ENCODE peak calls at places on chromosomes 6 and 20, in ten cellular contexts. N is breast epithelium, Y is endothelial cell of umbilical vein, Q is spleen, K is GM23338, W is HL-60, A is transverse colon, P is suprapubic skin, U is stomach, S is Panc1. L is an unnamed sample.

GRCh38 chr6:102746941-102747340 is 1353.4 kb downstream of the GRIK2 start:
- DNase-seq in K (no peak), A (no peak), S (no peak), W (no peak), Y (no peak), Q (no peak), U (no peak), P (no peak), N (no peak), L (no peak)

GRCh38 chr6:165746331-165746730 is 83.3 kb upstream of the PDE10A start:
- DNase-seq in P (no peak), S (no peak), Y (no peak), Q (no peak), N (no peak), U (no peak), A (no peak), W (no peak), K (no peak), L (no peak)

GRCh38 chr6:41405941-41406340 is 70.5 kb downstream of the NCR2 start:
- DNase-seq in U (no peak), A (no peak), K (no peak), N (no peak), W (no peak), S (no peak), Y (no peak), Q (no peak), P (no peak), L (no peak)

GRCh38 chr6:165800337-165800736 is 137.3 kb upstream of the PDE10A start:
- DNase-seq in N (no peak), S (no peak), Y (no peak), P (no peak), K (no peak), W (no peak), Q (no peak), U (no peak), A (no peak), L (no peak)

GRCh38 chr6:98832282-98833100 is 1.9 kb upstream of the POU3F2 start:
- DNase-seq in P (no peak), W (no peak), K (peak), Q (peak), U (no peak), S (no peak), Y (no peak), A (no peak), N (no peak), L (no peak)

GRCh38 chr6:68635706-68636513 is 828 bp downstream of the ADGRB3 start:
- DNase-seq in N (no peak), A (no peak), U (no peak), S (no peak), P (no peak), W (no peak), Y (peak), K (peak), Q (no peak), L (no peak)

GRCh38 chr6:135183532-135184440 is 2.7 kb downstream of the MYB start:
- DNase-seq in Q (peak), A (peak), Y (peak), U (peak), K (peak), S (peak), N (no peak), P (no peak), W (peak), L (no peak)

GRCh38 chr20:62759981-62760431 is 36.3 kb upstream of the MRGBP start:
- DNase-seq in U (no peak), K (no peak), S (no peak), P (no peak), A (no peak), N (no peak), Y (no peak), W (peak), Q (peak), L (no peak)

GRCh38 chr6:66173587-66173986 is 466.6 kb upstream of the EYS start:
- DNase-seq in N (no peak), A (no peak), P (no peak), W (no peak), S (no peak), K (peak), Y (no peak), Q (no peak), U (no peak), L (no peak)

GRCh38 chr6:30889921-30890645 is 5.8 kb downstream of the DDR1 start:
- DNase-seq in S (no peak), W (no peak), K (no peak), Q (peak), A (no peak), Y (no peak), U (no peak), P (no peak), N (peak), L (no peak)

GRCh38 chr20:62511300-62511914 is 35.6 kb upstream of the GATA5 start:
- DNase-seq in Y (no peak), A (no peak), U (no peak), P (no peak), S (no peak), W (no peak), K (no peak), Q (no peak), N (no peak), L (no peak)

GRCh38 chr6:121105461-121105860 is 228.8 kb downstream of the TBC1D32 start:
- DNase-seq in N (no peak), P (no peak), U (no peak), W (no peak), S (no peak), K (peak), Q (no peak), Y (no peak), A (no peak), L (no peak)

GRCh38 chr6:21395121-21395520 is 198.4 kb upstream of the SOX4 start:
- DNase-seq in N (no peak), K (no peak), Q (no peak), U (no peak), P (no peak), Y (no peak), A (no peak), W (no peak), S (no peak), L (no peak)

GRCh38 chr6:166619912-166620311 is 7.1 kb downstream of the RPS6KA2 start:
- DNase-seq in S (no peak), A (no peak), W (no peak), N (peak), Y (peak), K (no peak), U (peak), Q (no peak), P (no peak), L (no peak)

GRCh38 chr20:16491277-16491912 is 81.9 kb downstream of the KIF16B start:
- DNase-seq in A (peak), U (no peak), S (no peak), K (no peak), W (no peak), N (no peak), Y (no peak), P (no peak), Q (no peak), L (no peak)

GRCh38 chr6:70215460-70215859 is 87.4 kb downstream of the COL9A1 start:
- DNase-seq in P (no peak), U (no peak), Y (no peak), Q (no peak), S (no peak), K (no peak), N (no peak), W (no peak), A (no peak), L (peak)

GRCh38 chr6:143896096-143896880 is 32.0 kb downstream of the ZC2HC1B start:
- DNase-seq in N (peak), Q (no peak), W (no peak), U (peak), K (no peak), P (no peak), S (no peak), A (peak), Y (no peak), L (no peak)

GRCh38 chr20:53263554-53264438 is 291.6 kb downstream of the TSHZ2 start:
- DNase-seq in Q (no peak), A (no peak), Y (no peak), N (no peak), U (no peak), W (no peak), S (no peak), K (no peak), P (no peak), L (no peak)

GRCh38 chr6:90297866-90298381 is 1.3 kb upstream of the BACH2 start:
- DNase-seq in Y (no peak), K (no peak), S (no peak), A (no peak), N (no peak), U (no peak), W (no peak), P (no peak), Q (no peak), L (no peak)

GRCh38 chr6:112639436-112639835 is 292.3 kb downstream of the RFPL4B start:
- DNase-seq in U (no peak), Q (no peak), P (no peak), S (no peak), A (no peak), K (no peak), W (no peak), N (no peak), Y (peak), L (no peak)

GRCh38 chr20:62860391-62860923 is 1.2 kb downstream of the TCFL5 start:
- DNase-seq in K (peak), S (no peak), W (no peak), U (no peak), A (no peak), Y (peak), Q (peak), N (no peak), P (no peak), L (no peak)

GRCh38 chr20:36182604-36183154 is 28.1 kb downstream of the EPB41L1 start:
- DNase-seq in W (no peak), U (no peak), K (no peak), P (no peak), N (no peak), Y (no peak), Q (peak), S (no peak), A (no peak), L (no peak)
- H3K27ac ChIP-seq in W (no peak), U (no peak), K (no peak), P (no peak), N (no peak), Y (peak), Q (peak), S (no peak), A (no peak), L (no peak)

DNA sequence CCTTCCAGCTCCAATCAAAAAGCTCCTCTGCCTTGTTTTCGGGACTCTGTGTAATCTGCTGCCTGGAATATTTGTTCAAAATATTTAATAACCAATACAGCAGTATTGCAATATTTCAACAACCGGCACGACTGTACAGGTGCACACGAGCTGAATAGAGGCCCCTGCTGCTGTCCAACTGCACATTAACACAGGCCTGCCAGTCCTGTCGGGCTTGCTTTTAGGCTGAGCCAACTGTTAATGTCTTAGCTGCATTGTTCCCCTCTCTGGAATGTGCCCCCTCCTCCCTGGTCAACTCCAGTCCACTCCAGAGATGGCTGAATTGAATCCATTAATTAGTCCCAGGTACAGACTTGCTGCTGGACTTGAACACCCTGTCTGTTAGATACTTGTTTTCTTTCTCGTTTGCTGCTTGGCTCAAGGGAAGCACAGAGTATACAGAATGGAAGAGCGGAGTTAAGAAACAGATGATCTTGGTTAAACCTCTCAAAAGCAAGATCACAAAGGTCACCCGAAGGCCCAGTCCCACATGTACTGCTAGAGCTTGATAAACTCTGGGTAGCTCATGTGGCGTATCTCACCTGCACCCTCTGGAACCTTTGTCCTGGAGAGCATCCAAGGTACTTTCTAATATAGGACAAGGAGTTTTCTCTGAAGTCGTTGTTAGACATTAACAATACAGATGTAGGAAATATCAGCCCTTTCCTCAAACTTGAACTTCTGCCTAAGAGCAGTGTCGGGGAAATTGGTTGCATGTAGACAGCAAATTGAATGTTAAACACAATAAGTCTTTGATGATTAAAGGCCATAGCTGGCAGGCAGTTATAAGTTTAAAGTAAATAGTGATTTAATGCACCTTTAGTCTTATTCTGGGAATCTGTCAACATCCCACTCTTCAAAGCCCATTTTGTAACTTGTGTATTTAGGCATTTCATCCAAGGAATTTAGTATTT is 31.9 kb downstream of the SHLD1 start:
- DNase-seq in N (peak), Y (no peak), U (peak), P (no peak), W (no peak), A (no peak), Q (no peak), S (no peak), K (peak), L (no peak)
- TF ChIP-seq POLR2AphosphoS5 in N (no peak), Y (no peak), U (no peak), P (no peak), W (no peak), A (no peak), Q (no peak), S (no peak), K (no peak), L (no peak)

GRCh38 chr6:15398657-15399287 is 152.9 kb downstream of the JARID2 start:
- DNase-seq in K (no peak), Y (no peak), Q (no peak), U (no peak), S (no peak), P (no peak), W (no peak), A (no peak), N (no peak), L (no peak)
- H3K4me3 ChIP-seq in K (peak), Y (no peak), Q (no peak), U (no peak), S (no peak), P (no peak), W (no peak), A (no peak), N (no peak), L (peak)

GRCh38 chr6:158610319-158610968 is 34.1 kb downstream of the DYNLT1 start:
- DNase-seq in A (no peak), K (no peak), W (no peak), Y (no peak), P (no peak), Q (no peak), N (no peak), S (no peak), U (no peak), L (no peak)

GRCh38 chr6:158608221-158608620 is 36.3 kb downstream of the DYNLT1 start:
- DNase-seq in P (no peak), N (no peak), Q (no peak), S (no peak), Y (no peak), K (no peak), A (no peak), W (no peak), U (no peak), L (no peak)

GRCh38 chr6:158609455-158610155 is 34.9 kb downstream of the DYNLT1 start:
- DNase-seq in W (no peak), U (no peak), P (no peak), S (no peak), Q (no peak), K (no peak), N (no peak), A (no peak), Y (no peak), L (no peak)

GRCh38 chr6:158611039-158611438 is 33.5 kb downstream of the DYNLT1 start:
- DNase-seq in Q (no peak), W (no peak), U (no peak), S (no peak), K (no peak), Y (no peak), P (no peak), A (no peak), N (no peak), L (no peak)

DNA sequence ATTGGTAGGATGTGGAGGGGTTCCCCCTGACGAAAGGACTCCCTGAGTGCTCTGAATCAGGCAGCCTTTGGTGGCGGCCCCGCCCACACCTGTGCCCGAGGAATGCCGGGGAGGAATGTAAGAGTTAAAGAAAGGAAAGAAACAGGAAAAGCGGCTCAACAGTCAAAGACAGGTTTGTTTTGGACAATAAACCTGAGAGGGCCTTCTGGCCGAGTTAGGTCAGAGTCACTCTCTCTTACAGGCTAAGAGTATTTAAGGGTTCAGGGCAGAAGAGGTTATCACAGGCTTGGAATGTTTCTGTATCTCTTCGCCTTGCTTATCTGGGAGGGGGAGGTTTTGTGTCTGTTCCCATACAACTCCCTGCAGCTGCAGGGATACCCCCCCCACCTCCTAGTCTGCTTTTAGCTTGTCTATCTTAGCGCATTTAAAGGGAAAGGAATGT is 32.9 kb downstream of the DYNLT1 start:
- DNase-seq in S (no peak), N (no peak), P (no peak), A (no peak), K (peak), Y (no peak), Q (no peak), W (no peak), U (peak), L (no peak)
- H3K27ac ChIP-seq in S (no peak), N (no peak), P (no peak), A (no peak), K (peak), Y (no peak), Q (no peak), W (no peak), U (no peak), L (no peak)

DNA sequence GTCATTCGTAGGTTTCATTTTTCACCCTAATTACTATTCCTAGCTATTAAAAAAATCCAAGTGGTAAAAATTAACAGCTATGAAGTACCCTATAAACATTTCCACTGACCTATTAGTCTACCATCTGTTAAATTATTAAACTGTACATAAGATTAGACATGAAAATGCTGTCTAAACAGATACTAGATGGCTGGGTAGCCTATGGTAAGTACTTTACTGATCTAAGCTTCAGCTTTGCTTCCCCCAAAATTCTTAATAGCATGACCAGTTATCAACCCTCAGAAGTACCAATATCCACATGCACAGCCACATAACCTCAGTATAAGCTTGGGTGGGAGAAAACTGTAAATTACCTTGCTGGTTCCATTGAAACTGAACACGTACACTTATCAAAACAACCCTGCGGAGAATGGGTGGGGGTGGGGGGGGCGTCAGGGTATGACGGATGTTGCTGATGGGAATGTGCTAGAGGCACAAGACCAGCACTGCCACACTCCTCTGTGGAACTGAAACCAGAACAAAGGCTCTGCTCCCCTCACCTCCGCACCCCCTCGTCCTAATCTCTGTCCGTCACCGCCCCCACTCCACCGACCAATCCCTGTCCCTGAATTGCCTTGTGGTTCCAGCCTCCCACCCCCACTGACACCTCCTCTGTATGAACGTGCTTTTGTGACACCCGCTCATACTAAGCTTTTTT is 45.3 kb downstream of the B4GALT5 start:
- DNase-seq in Q (peak), Y (no peak), N (no peak), P (no peak), A (peak), S (no peak), W (no peak), K (no peak), U (peak), L (no peak)
- TF ChIP-seq POLR2AphosphoS5 in Q (peak), Y (no peak), N (no peak), P (no peak), A (no peak), S (no peak), W (no peak), K (no peak), U (no peak), L (no peak)

GRCh38 chr20:51631953-51632352 is 89.4 kb upstream of the NFATC2 start:
- DNase-seq in Y (no peak), N (no peak), U (no peak), Q (no peak), S (no peak), A (no peak), P (no peak), K (no peak), W (no peak), L (no peak)
- H3K4me3 ChIP-seq in Y (no peak), N (no peak), U (no peak), Q (no peak), S (no peak), A (no peak), P (no peak), K (no peak), W (no peak), L (no peak)

DNA sequence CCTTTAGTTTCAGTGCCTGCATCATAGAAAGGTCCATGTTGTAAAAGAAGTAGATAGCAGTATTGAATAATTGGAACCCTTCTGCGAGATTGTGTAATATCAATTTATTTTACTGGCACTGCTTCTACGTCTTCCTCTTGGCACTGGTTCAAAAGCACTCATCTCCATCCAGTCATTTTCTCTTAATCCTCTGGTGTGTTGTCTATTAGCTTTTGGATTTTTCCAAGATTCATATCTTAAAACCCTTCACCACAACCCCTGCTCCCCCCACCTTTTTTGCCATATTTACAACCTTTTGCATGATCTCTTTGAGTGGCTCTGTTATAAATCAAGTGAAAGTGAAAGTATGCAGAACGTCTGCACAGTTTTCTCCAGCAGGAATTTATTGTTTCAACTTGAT is 76.6 kb upstream of the HSF2 start:
- DNase-seq in S (no peak), W (no peak), P (no peak), A (no peak), Q (no peak), K (no peak), U (no peak), N (no peak), Y (peak), L (peak)
- H3K27ac ChIP-seq in S (no peak), W (no peak), P (no peak), A (no peak), Q (no peak), K (no peak), U (no peak), N (no peak), Y (no peak), L (no peak)

L was measured in SK-N-MC.